ENCODE peak calls at places on chromosomes 7 and 10, in seven cellular contexts. R, L, W, K, X, H and N are unnamed samples.

GRCh38 chr7:7181519-7182155 is 707 bp upstream of the C1GALT1 start:
- DNase-seq in R (peak; percentile 54), L (peak; percentile 85), W (peak; percentile 32), K (peak; percentile 66), X (peak; percentile 49), H (peak; percentile 20), N (peak; percentile 36)

GRCh38 chr7:135281363-135281949 is 47.8 kb downstream of the STRA8 start:
- DNase-seq in R (no peak), L (peak; percentile 87), W (peak; percentile 84), K (peak; percentile 89), X (peak; percentile 92), H (peak; percentile 84), N (peak; percentile 93)

GRCh38 chr10:10520391-10521385 is 497.0 kb upstream of the CELF2 start:
- DNase-seq in R (no peak), L (peak; percentile 7), W (no peak), K (no peak), X (peak; percentile 8), H (no peak), N (no peak)

GRCh38 chr7:107029061-107029763 is 15.3 kb upstream of the PRKAR2B start:
- DNase-seq in R (no peak), L (no peak), W (no peak), K (no peak), X (no peak), H (peak; percentile 32), N (no peak)

GRCh38 chr10:841535-841934 is 90.0 kb downstream of the LARP4B start:
- DNase-seq in R (no peak), L (no peak), W (no peak), K (no peak), X (no peak), H (no peak), N (no peak)

GRCh38 chr10:29479081-29479917 is 155.5 kb downstream of the SVIL start:
- DNase-seq in R (no peak), L (peak; percentile 86), W (no peak), K (no peak), X (no peak), H (no peak), N (no peak)

GRCh38 chr10:131666091-131666490 is 234.7 kb upstream of the PPP2R2D start:
- DNase-seq in R (no peak), L (no peak), W (no peak), K (peak; percentile 9), X (no peak), H (no peak), N (no peak)

GRCh38 chr10:117168135-117168674 is 29.1 kb upstream of the KCNK18 start:
- DNase-seq in R (peak; percentile 75), L (peak; percentile 13), W (peak; percentile 51), K (peak; percentile 69), X (peak; percentile 88), H (peak; percentile 49), N (peak; percentile 83)

GRCh38 chr7:150937848-150938561 is 40.1 kb downstream of the KCNH2 start:
- DNase-seq in R (peak; percentile 39), L (no peak), W (peak; percentile 11), K (peak; percentile 67), X (peak; percentile 61), H (peak; percentile 80), N (no peak)

GRCh38 chr7:91636129-91636724 is 244.3 kb downstream of the MTERF1 start:
- DNase-seq in R (no peak), L (peak; percentile 21), W (peak; percentile 15), K (no peak), X (peak; percentile 70), H (peak; percentile 57), N (peak; percentile 53)

DNA sequence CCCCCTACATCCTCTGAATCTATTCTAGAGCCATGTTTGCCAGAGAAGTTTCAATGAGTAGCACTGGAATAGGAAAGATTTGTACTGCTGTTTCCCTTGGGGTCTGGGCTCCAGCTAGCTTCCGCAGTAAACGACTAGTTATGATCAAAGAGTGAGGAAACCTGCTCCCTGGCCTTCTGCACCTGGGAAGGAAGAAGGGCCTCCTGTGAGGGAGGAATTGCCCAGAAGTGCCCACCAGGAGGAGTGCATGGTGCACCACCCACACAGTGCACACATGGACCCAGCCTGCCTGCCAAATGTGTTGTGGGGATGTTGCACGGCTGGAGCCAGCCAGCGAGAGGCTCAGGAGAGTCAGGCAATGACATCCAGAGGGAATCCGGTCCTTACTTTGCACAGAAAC is 27.0 kb upstream of the FAM107B start:
- DNase-seq in R (no peak), L (no peak), W (no peak), K (no peak), X (peak; percentile 31), H (no peak), N (peak; percentile 20)
- TF ChIP-seq CTCF in R (no peak), L (peak; percentile 32), W (peak; percentile 8), K (no peak), X (no peak), H (peak; percentile 19), N (peak; percentile 6)

GRCh38 chr10:73860050-73860491 is 14.3 kb downstream of the CAMK2G start:
- DNase-seq in R (no peak), L (no peak), W (no peak), K (no peak), X (no peak), H (no peak), N (no peak)

GRCh38 chr10:73858013-73858708 is 16.2 kb downstream of the CAMK2G start:
- DNase-seq in R (no peak), L (no peak), W (no peak), K (peak; percentile 54), X (no peak), H (no peak), N (no peak)

GRCh38 chr10:73858750-73859439 is 15.5 kb downstream of the CAMK2G start:
- DNase-seq in R (no peak), L (peak; percentile 23), W (no peak), K (peak; percentile 45), X (no peak), H (no peak), N (no peak)

GRCh38 chr10:73857446-73857845 is 16.9 kb downstream of the CAMK2G start:
- DNase-seq in R (no peak), L (no peak), W (no peak), K (no peak), X (no peak), H (no peak), N (no peak)

GRCh38 chr10:73859441-73860049 is 14.8 kb downstream of the CAMK2G start:
- DNase-seq in R (no peak), L (no peak), W (no peak), K (peak; percentile 61), X (no peak), H (no peak), N (no peak)
- H3K4me1 ChIP-seq in R (peaks cover 5% of the 10 kb centered on the region), L (peaks cover 25% of the 10 kb centered on the region), W (no peaks in the 10 kb centered on the region), K (peaks cover 99% of the 10 kb centered on the region), X (peaks cover 10% of the 10 kb centered on the region), H (no peaks in the 10 kb centered on the region), N (no peaks in the 10 kb centered on the region)

DNA sequence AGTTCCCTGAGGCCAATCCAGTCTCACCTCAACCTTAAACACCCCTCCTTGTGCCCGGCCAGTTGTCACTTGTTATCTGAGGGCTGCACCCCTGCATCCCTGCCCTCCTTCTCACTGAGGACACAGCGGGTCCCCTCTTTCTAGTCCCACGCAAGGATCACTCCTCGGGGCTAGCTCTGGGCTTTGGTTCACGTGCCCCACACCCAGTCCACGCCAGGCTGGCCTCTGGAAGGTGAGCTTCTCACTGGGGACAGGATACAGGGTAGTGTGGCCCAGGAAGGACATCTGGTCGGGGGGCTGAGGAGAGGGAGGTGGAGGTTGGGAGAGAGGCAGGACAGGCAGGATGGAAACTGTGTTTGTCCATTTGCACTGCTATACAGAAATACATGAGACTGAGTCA is 25.5 kb downstream of the UPP1 start:
- DNase-seq in R (no peak), L (no peak), W (no peak), K (no peak), X (no peak), H (no peak), N (no peak)
- H3K4me3 ChIP-seq in R (no peak overlapping the region), L (no peak overlapping the region), W (no peak overlapping the region), K (no peak overlapping the region), X (no peak overlapping the region), H (no peak overlapping the region), N (no peak overlapping the region)

GRCh38 chr10:122113161-122113944 is 124.4 kb downstream of the TACC2 start:
- DNase-seq in R (peak; percentile 84), L (no peak), W (peak; percentile 85), K (peak; percentile 95), X (peak; percentile 81), H (peak; percentile 67), N (peak; percentile 74)

GRCh38 chr10:122115874-122116273 is 126.9 kb downstream of the TACC2 start:
- DNase-seq in R (no peak), L (no peak), W (no peak), K (no peak), X (no peak), H (no peak), N (no peak)

GRCh38 chr10:122112021-122112616 is 123.2 kb downstream of the TACC2 start:
- DNase-seq in R (no peak), L (no peak), W (no peak), K (no peak), X (no peak), H (peak; percentile 70), N (no peak)

GRCh38 chr10:122114156-122114747 is 125.3 kb downstream of the TACC2 start:
- DNase-seq in R (no peak), L (no peak), W (peak; percentile 35), K (peak; percentile 79), X (no peak), H (peak; percentile 8), N (no peak)

GRCh38 chr10:122112625-122113160 is 123.7 kb downstream of the TACC2 start:
- DNase-seq in R (peak; percentile 91), L (no peak), W (peak; percentile 93), K (peak; percentile 97), X (peak; percentile 93), H (peak; percentile 86), N (peak; percentile 97)
- TF ChIP-seq CTCF in R (peak; percentile 71), L (no peak), W (peak; percentile 69), K (peak; percentile 58), X (peak; percentile 41), H (peak; percentile 43), N (peak; percentile 40)